ENCODE peak calls at places on chromosome 9, in eight cellular contexts. G is CD8-positive, alpha-beta memory T cell; Y is LNCaP clone FGC; P is HFF-Myc; Z is HCT116; I is right cardiac atrium; U is pancreas; S is heart right ventricle. R is an unnamed sample.

GRCh38 chr9:85151247-85151646 is 481.7 kb downstream of the NTRK2 start:
- DNase-seq in G (no peak), Y (no peak), P (no peak), Z (no peak), I (no peak), U (no peak), S (no peak), R (no peak)

GRCh38 chr9:70677336-70677735 is 262.9 kb upstream of the KLF9 start:
- DNase-seq in G (no peak), Y (no peak), P (no peak), Z (no peak), I (no peak), U (no peak), S (no peak), R (no peak)

GRCh38 chr9:99264070-99264469 is 42.0 kb downstream of the SEC61B start:
- DNase-seq in G (no peak), Y (no peak), P (no peak), Z (peak), I (no peak), U (no peak), S (no peak), R (peak)

GRCh38 chr9:94746541-94747505 is 20.3 kb downstream of the AOPEP start:
- DNase-seq in G (no peak), Y (no peak), P (no peak), Z (no peak), I (no peak), U (no peak), S (no peak), R (no peak)

GRCh38 chr9:93194584-93194983 is 10.6 kb downstream of the WNK2 start:
- DNase-seq in G (no peak), Y (peak), P (no peak), Z (no peak), I (no peak), U (no peak), S (no peak), R (no peak)

GRCh38 chr9:128913048-128913900 is 7.5 kb upstream of the PHYHD1 start:
- DNase-seq in G (no peak), Y (no peak), P (no peak), Z (no peak), I (peak), U (no peak), S (no peak), R (no peak)

GRCh38 chr9:77915744-77916143 is 115.9 kb downstream of the GNAQ start:
- DNase-seq in G (no peak), Y (no peak), P (no peak), Z (no peak), I (no peak), U (no peak), S (no peak), R (no peak)

GRCh38 chr9:1271786-1272185 is 221.6 kb downstream of the DMRT2 start:
- DNase-seq in G (no peak), Y (no peak), P (no peak), Z (no peak), I (no peak), U (no peak), S (no peak), R (no peak)

GRCh38 chr9:72539824-72540347 is 18.5 kb downstream of the TMC1 start:
- DNase-seq in G (no peak), Y (peak), P (no peak), Z (no peak), I (no peak), U (no peak), S (no peak), R (no peak)

GRCh38 chr9:28696960-28697359 is 1123.7 kb upstream of the C9orf72 start:
- DNase-seq in G (no peak), Y (no peak), P (no peak), Z (no peak), I (no peak), U (no peak), S (no peak), R (no peak)

GRCh38 chr9:98184326-98184725 is 8.1 kb downstream of the CORO2A start:
- DNase-seq in G (no peak), Y (no peak), P (no peak), Z (no peak), I (no peak), U (no peak), S (no peak), R (no peak)

GRCh38 chr9:131708613-131709002 is 31.3 kb downstream of the RAPGEF1 start:
- DNase-seq in G (no peak), Y (no peak), P (no peak), Z (no peak), I (no peak), U (no peak), S (no peak), R (no peak)

GRCh38 chr9:88726803-88727202 is 191.8 kb downstream of the NXNL2 start:
- DNase-seq in G (no peak), Y (no peak), P (no peak), Z (no peak), I (no peak), U (no peak), S (no peak), R (no peak)

GRCh38 chr9:86637515-86637914 is 283.3 kb upstream of the TUT7 start:
- DNase-seq in G (no peak), Y (no peak), P (peak), Z (no peak), I (peak), U (no peak), S (peak), R (peak)

GRCh38 chr9:7178729-7179128 is 421.0 kb downstream of the KDM4C start:
- DNase-seq in G (no peak), Y (no peak), P (no peak), Z (no peak), I (no peak), U (no peak), S (no peak), R (no peak)

GRCh38 chr9:123548749-123549545 is 192.9 kb downstream of the CRB2 start:
- DNase-seq in G (no peak), Y (no peak), P (no peak), Z (no peak), I (no peak), U (no peak), S (no peak), R (no peak)

GRCh38 chr9:117945286-117945685 is 241.1 kb downstream of the TLR4 start:
- DNase-seq in G (no peak), Y (no peak), P (no peak), Z (no peak), I (no peak), U (no peak), S (no peak), R (no peak)

GRCh38 chr9:81771606-81772005 is 82.3 kb upstream of the TLE1 start:
- DNase-seq in G (no peak), Y (no peak), P (peak), Z (no peak), I (no peak), U (no peak), S (no peak), R (no peak)

GRCh38 chr9:120853198-120853597 is 10.5 kb upstream of the PSMD5 start:
- DNase-seq in G (no peak), Y (no peak), P (no peak), Z (no peak), I (no peak), U (no peak), S (no peak), R (no peak)

GRCh38 chr9:134066546-134066922 is 1.3 kb downstream of the BRD3 start:
- DNase-seq in G (no peak), Y (no peak), P (no peak), Z (no peak), I (no peak), U (no peak), S (no peak), R (no peak)

GRCh38 chr9:92030367-92030766 is 80.3 kb upstream of the ROR2 start:
- DNase-seq in G (no peak), Y (no peak), P (no peak), Z (no peak), I (no peak), U (no peak), S (no peak), R (no peak)

GRCh38 chr9:77417570-77417969 is 230.6 kb downstream of the GNA14 start:
- DNase-seq in G (no peak), Y (no peak), P (no peak), Z (no peak), I (no peak), U (no peak), S (no peak), R (no peak)

GRCh38 chr9:32954642-32955041 is 46.8 kb downstream of the APTX start:
- DNase-seq in G (no peak), Y (no peak), P (peak), Z (no peak), I (no peak), U (peak), S (no peak), R (no peak)

GRCh38 chr9:130681769-130682489 is 11.7 kb upstream of the EXOSC2 start:
- DNase-seq in G (no peak), Y (no peak), P (no peak), Z (no peak), I (no peak), U (no peak), S (no peak), R (no peak)

GRCh38 chr9:115107701-115108100 is 10.3 kb downstream of the TNC start:
- DNase-seq in G (no peak), Y (peak), P (no peak), Z (no peak), I (no peak), U (peak), S (no peak), R (no peak)

GRCh38 chr9:92983984-92984589 is 36.8 kb downstream of the FGD3 start:
- DNase-seq in G (no peak), Y (no peak), P (no peak), Z (peak), I (no peak), U (no peak), S (no peak), R (no peak)

GRCh38 chr9:116137010-116137409 is 16.6 kb upstream of the PAPPA start:
- DNase-seq in G (no peak), Y (no peak), P (no peak), Z (no peak), I (no peak), U (no peak), S (no peak), R (no peak)

GRCh38 chr9:116133163-116133562 is 20.4 kb upstream of the PAPPA start:
- DNase-seq in G (no peak), Y (no peak), P (no peak), Z (no peak), I (no peak), U (no peak), S (no peak), R (no peak)

GRCh38 chr9:116141864-116142561 is 11.6 kb upstream of the PAPPA start:
- DNase-seq in G (no peak), Y (no peak), P (no peak), Z (no peak), I (peak), U (no peak), S (no peak), R (no peak)

GRCh38 chr9:116134981-116135380 is 18.6 kb upstream of the PAPPA start:
- DNase-seq in G (no peak), Y (no peak), P (no peak), Z (no peak), I (no peak), U (no peak), S (no peak), R (no peak)

GRCh38 chr9:116137581-116137980 is 16.0 kb upstream of the PAPPA start:
- DNase-seq in G (no peak), Y (no peak), P (no peak), Z (no peak), I (no peak), U (no peak), S (no peak), R (no peak)
- H3K4me3 ChIP-seq in G (no peak), Y (no peak), P (no peak), Z (no peak), I (no peak), U (no peak), S (no peak), R (no peak)

GRCh38 chr9:36603006-36603405 is 30.3 kb downstream of the MELK start:
- DNase-seq in G (no peak), Y (no peak), P (no peak), Z (no peak), I (no peak), U (no peak), S (no peak), R (no peak)
- H3K4me3 ChIP-seq in G (no peak), Y (no peak), P (no peak), Z (no peak), I (no peak), U (no peak), S (no peak), R (no peak)

GRCh38 chr9:137138701-137139467 is at the start of gene GRIN1:
- DNase-seq in G (no peak), Y (no peak), P (no peak), Z (no peak), I (peak), U (no peak), S (no peak), R (no peak)
- H3K4me3 ChIP-seq in G (no peak), Y (no peak), P (no peak), Z (no peak), I (no peak), U (no peak), S (no peak), R (no peak)

GRCh38 chr9:127912882-127913281 is 4.0 kb downstream of the ST6GALNAC4 start:
- DNase-seq in G (no peak), Y (peak), P (no peak), Z (no peak), I (no peak), U (no peak), S (no peak), R (no peak)

GRCh38 chr9:127912296-127912695 is 4.5 kb downstream of the ST6GALNAC4 start:
- DNase-seq in G (no peak), Y (no peak), P (no peak), Z (no peak), I (no peak), U (no peak), S (no peak), R (no peak)

GRCh38 chr9:127908660-127908926 is 8.2 kb downstream of the ST6GALNAC4 start:
- DNase-seq in G (no peak), Y (no peak), P (no peak), Z (no peak), I (no peak), U (no peak), S (no peak), R (no peak)

GRCh38 chr9:127909839-127910273 is 7.0 kb downstream of the ST6GALNAC4 start:
- DNase-seq in G (no peak), Y (no peak), P (no peak), Z (no peak), I (no peak), U (no peak), S (no peak), R (no peak)

DNA sequence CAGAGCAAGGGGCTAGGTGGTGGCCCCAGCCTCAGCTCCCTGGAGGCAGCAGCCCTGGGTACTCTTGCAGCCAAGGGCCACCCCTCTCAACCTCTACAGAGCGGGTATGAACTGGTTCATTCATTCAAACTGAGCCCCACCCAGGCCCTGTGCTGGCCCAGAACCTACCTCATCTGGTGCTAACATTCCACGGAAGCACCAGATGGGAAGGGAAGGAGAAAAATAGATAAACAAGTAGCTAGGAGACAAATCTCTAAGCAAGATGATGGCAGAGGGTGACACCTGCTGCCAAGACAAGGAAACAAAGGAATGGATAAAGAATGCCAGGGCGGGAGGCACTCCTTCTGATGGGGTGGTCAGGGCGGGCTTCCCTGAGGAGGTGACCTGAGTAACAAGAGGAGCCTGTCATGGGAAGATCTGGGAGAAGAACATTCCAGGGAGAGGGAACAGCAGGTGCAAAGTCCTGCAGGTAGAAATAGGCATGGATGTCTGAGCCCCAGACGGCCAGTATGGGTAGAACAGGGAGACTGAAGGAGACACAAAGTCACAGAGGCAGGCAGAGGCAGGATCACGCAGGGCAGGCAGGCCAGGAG is 6.1 kb downstream of the ST6GALNAC4 start:
- DNase-seq in G (no peak), Y (no peak), P (no peak), Z (no peak), I (no peak), U (no peak), S (no peak), R (no peak)
- H3K4me3 ChIP-seq in G (no peak), Y (no peak), P (no peak), Z (no peak), I (no peak), U (no peak), S (no peak), R (no peak)

GRCh38 chr9:136745389-136746218 is 2.7 kb downstream of the LCN6 start:
- DNase-seq in G (no peak), Y (no peak), P (no peak), Z (no peak), I (peak), U (no peak), S (peak), R (no peak)
- H3K4me3 ChIP-seq in G (no peak), Y (no peak), P (no peak), Z (no peak), I (peak), U (no peak), S (peak), R (no peak)

GRCh38 chr9:34958411-34958982 is 412 bp downstream of the PHF24 start:
- DNase-seq in G (no peak), Y (no peak), P (no peak), Z (no peak), I (no peak), U (no peak), S (no peak), R (no peak)

GRCh38 chr9:34954225-34954624 is 3.9 kb upstream of the PHF24 start:
- DNase-seq in G (no peak), Y (no peak), P (no peak), Z (no peak), I (no peak), U (no peak), S (no peak), R (no peak)

GRCh38 chr9:34956648-34957047 is 1.4 kb upstream of the PHF24 start:
- DNase-seq in G (no peak), Y (no peak), P (no peak), Z (no peak), I (no peak), U (no peak), S (no peak), R (no peak)

GRCh38 chr9:34961574-34962480 is 3.7 kb downstream of the PHF24 start:
- DNase-seq in G (no peak), Y (no peak), P (peak), Z (no peak), I (no peak), U (no peak), S (no peak), R (no peak)

GRCh38 chr9:34957492-34958410 is at the start of gene PHF24:
- DNase-seq in G (peak), Y (no peak), P (no peak), Z (no peak), I (no peak), U (no peak), S (no peak), R (no peak)
- H3K4me3 ChIP-seq in G (no peak), Y (peak), P (no peak), Z (no peak), I (peak), U (peak), S (peak), R (peak)

DNA sequence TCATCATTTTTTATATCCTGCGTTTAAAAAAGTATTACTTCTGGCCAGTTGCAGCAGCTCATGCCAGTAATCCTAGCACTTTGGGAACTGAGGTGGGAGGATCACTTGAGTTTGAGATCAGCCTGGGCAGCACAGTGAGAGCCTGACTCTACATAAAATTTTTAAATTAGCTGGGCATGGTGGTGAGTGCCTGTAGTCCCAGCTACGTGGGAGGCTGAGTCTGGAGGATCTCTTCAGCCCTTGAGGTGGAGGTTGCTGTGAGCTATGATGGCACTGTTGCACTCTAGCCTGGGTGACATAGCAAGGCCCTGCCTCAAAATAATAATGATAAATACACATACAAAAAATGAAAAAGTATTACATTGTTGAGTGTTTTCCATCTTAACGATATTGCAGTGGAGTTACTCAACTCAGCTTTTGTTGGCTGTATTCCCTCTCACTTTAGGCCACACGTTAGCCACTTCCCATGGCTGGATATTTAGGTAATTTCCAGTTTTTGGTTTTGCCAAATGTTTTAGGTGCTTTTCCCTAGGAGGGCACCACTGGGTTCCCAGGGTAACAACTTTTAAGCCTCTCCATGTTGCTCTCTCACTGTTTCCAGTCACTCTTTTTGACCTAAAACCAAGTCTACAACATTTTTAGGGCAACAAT is 20.6 kb downstream of the SHB start:
- DNase-seq in G (no peak), Y (no peak), P (no peak), Z (no peak), I (no peak), U (no peak), S (no peak), R (no peak)
- H3K4me3 ChIP-seq in G (no peak), Y (no peak), P (no peak), Z (no peak), I (no peak), U (no peak), S (no peak), R (no peak)

R was measured in Jurkat, Clone E6-1.